ENCODE peak calls at places on chromosomes 3 and 15, in seven cellular contexts. U is GM10248, M is nephron progenitor cell, X is HCT116, S is HL-60, L is ovary, Z is left ventricle myocardium inferior. R is an unnamed sample.

GRCh38 chr3:20316238-20316637 is 130.2 kb upstream of the SGO1 start:
- DNase-seq in U (no peak), M (no peak), X (no peak), S (no peak), L (no peak), Z (no peak), R (no peak)

GRCh38 chr15:75673426-75674247 is 25.9 kb downstream of the SNX33 start:
- DNase-seq in U (no peak), M (peak), X (no peak), S (no peak), L (peak), Z (peak), R (no peak)

GRCh38 chr3:108862865-108863798 is 40.5 kb downstream of the TRAT1 start:
- DNase-seq in U (no peak), M (no peak), X (peak), S (no peak), L (no peak), Z (no peak), R (no peak)

GRCh38 chr15:23033979-23034378 is 5.4 kb downstream of the TUBGCP5 start:
- DNase-seq in U (no peak), M (no peak), X (no peak), S (no peak), L (no peak), Z (no peak), R (no peak)

GRCh38 chr15:98113357-98113756 is 152.9 kb downstream of the ARRDC4 start:
- DNase-seq in U (no peak), M (no peak), X (no peak), S (no peak), L (no peak), Z (no peak), R (peak)

GRCh38 chr15:68524753-68525584 is 53.8 kb upstream of the CORO2B start:
- DNase-seq in U (no peak), M (no peak), X (no peak), S (no peak), L (no peak), Z (no peak), R (no peak)

GRCh38 chr3:107679911-107680310 is 157.1 kb downstream of the BBX start:
- DNase-seq in U (no peak), M (no peak), X (no peak), S (no peak), L (no peak), Z (no peak), R (no peak)

GRCh38 chr15:67064607-67065530 is 533 bp upstream of the SMAD3 start:
- DNase-seq in U (peak), M (no peak), X (no peak), S (no peak), L (no peak), Z (peak), R (no peak)

GRCh38 chr15:90620379-90621134 is 90.8 kb downstream of the CRTC3 start:
- DNase-seq in U (peak), M (no peak), X (no peak), S (no peak), L (no peak), Z (no peak), R (no peak)

GRCh38 chr15:99755692-99756409 is 22.6 kb upstream of the LYSMD4 start:
- DNase-seq in U (peak), M (peak), X (peak), S (peak), L (peak), Z (no peak), R (peak)

GRCh38 chr3:141845407-141846049 is 30.9 kb upstream of the ATP1B3 start:
- DNase-seq in U (no peak), M (peak), X (no peak), S (no peak), L (no peak), Z (no peak), R (no peak)

GRCh38 chr3:184315871-184316661 is 1.7 kb downstream of the EIF4G1 start:
- DNase-seq in U (peak), M (no peak), X (no peak), S (no peak), L (no peak), Z (no peak), R (no peak)

GRCh38 chr15:87500240-87500639 is 756.3 kb downstream of the NTRK3 start:
- DNase-seq in U (no peak), M (no peak), X (no peak), S (no peak), L (no peak), Z (no peak), R (no peak)

GRCh38 chr15:22253676-22254408 is 173.5 kb downstream of the OR4M2 start:
- DNase-seq in U (peak), M (no peak), X (no peak), S (no peak), L (no peak), Z (no peak), R (no peak)

GRCh38 chr3:137294139-137294538 is 336.4 kb downstream of the IL20RB start:
- DNase-seq in U (no peak), M (no peak), X (no peak), S (no peak), L (no peak), Z (no peak), R (no peak)

GRCh38 chr3:9916346-9916733 is 558 bp upstream of the IL17RC start:
- DNase-seq in U (no peak), M (no peak), X (no peak), S (no peak), L (no peak), Z (no peak), R (no peak)

GRCh38 chr15:64915518-64916227 is 4.0 kb downstream of the ANKDD1A start:
- DNase-seq in U (no peak), M (no peak), X (no peak), S (no peak), L (no peak), Z (no peak), R (no peak)

GRCh38 chr15:81176291-81176893 is 20.3 kb upstream of the IL16 start:
- DNase-seq in U (no peak), M (no peak), X (no peak), S (no peak), L (no peak), Z (peak), R (no peak)
- TF ChIP-seq CTCF in U (no peak), M (no peak), X (no peak), S (no peak), L (no peak), Z (peak), R (no peak)

DNA sequence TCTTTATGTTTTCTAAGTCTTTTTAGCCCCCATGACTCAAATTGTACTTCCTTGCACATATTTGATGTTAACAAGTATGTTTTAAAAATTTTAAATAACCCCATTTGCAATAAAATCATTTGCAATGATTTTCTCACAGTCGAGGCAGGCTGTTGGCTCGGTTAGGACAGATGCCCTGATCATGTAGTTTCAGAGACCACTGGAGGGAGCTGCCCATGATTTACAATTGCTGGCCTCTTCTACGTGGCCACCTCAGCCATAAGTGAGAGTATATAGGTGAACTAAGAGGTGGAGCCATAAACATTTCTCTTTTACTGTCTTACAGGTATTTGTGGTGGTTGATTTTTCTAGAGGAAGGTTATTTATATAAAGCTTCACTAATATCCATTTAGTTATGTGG is 1.7 kb downstream of the DTWD1 start:
- DNase-seq in U (no peak), M (no peak), X (no peak), S (no peak), L (no peak), Z (no peak), R (no peak)
- TF ChIP-seq CTCF in U (no peak), M (no peak), X (no peak), S (no peak), L (no peak), Z (no peak), R (peak)

GRCh38 chr3:40242638-40243037 is 66.9 kb upstream of the EIF1B start:
- DNase-seq in U (no peak), M (no peak), X (no peak), S (no peak), L (no peak), Z (no peak), R (no peak)

GRCh38 chr3:40237892-40238571 is 71.5 kb upstream of the EIF1B start:
- DNase-seq in U (no peak), M (peak), X (no peak), S (no peak), L (no peak), Z (no peak), R (no peak)

GRCh38 chr3:40237159-40237558 is 72.3 kb upstream of the EIF1B start:
- DNase-seq in U (no peak), M (no peak), X (no peak), S (no peak), L (no peak), Z (no peak), R (no peak)

GRCh38 chr3:40243056-40243455 is 66.5 kb upstream of the EIF1B start:
- DNase-seq in U (no peak), M (no peak), X (no peak), S (no peak), L (no peak), Z (no peak), R (no peak)

GRCh38 chr3:40240921-40241320 is 68.6 kb upstream of the EIF1B start:
- DNase-seq in U (no peak), M (no peak), X (no peak), S (no peak), L (no peak), Z (no peak), R (no peak)
- TF ChIP-seq CTCF in U (no peak), M (no peak), X (peak), S (no peak), L (no peak), Z (no peak), R (no peak)

DNA sequence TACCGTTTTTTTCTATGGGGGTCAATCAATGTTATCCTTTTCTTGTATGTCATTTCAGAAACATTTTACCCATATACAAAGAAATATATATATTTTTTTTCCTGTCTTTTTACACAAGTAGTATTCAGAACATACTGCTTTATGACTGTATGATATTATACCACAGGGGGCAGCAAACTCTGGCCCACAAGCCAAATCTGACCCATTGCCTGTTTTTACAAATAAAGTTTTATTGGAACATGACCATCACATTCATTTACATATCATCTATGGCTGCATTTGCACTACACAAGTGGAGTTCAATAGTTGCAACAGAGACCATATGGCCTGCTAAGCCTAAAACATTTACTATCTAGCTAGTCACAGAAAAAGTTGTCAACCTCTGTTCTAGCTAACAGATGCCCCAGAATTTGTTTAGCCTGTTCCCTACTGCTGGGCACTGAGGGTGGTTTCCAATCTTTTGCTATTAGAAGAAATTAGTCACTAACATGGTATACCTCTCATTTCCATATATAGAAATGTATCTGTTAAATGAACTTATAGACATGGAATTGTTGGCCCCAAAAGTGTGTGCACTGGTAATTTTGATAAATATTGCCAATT is 57.7 kb downstream of the BFSP2 start:
- DNase-seq in U (no peak), M (no peak), X (peak), S (peak), L (no peak), Z (no peak), R (no peak)
- TF ChIP-seq CTCF in U (no peak), M (no peak), X (peak), S (no peak), L (no peak), Z (no peak), R (peak)

R was measured in HFF-Myc.